ENCODE peak calls at places on chromosome 1, in four cellular contexts. G, W, S and Q are unnamed samples.
A peak's percentile ranks its signal among the peaks of the same experiment; 100 is the strongest.

GRCh38 chr1:224922404-224923164 is 6.9 kb upstream of the DNAH14 start:
- DNase-seq in G (peak; percentile 48), W (no peak), S (peak; percentile 39), Q (no peak)

GRCh38 chr1:20726107-20726911 is 6.2 kb downstream of the SH2D5 start:
- DNase-seq in G (no peak), W (no peak), S (no peak), Q (peak; percentile 4)

GRCh38 chr1:36425791-36426190 is 24.5 kb downstream of the OSCP1 start:
- DNase-seq in G (no peak), W (no peak), S (peak; percentile 25), Q (no peak)

GRCh38 chr1:185636848-185637247 is 97.3 kb upstream of the HMCN1 start:
- DNase-seq in G (no peak), W (no peak), S (no peak), Q (no peak)

GRCh38 chr1:109595540-109595939 is 23.9 kb downstream of the GNAT2 start:
- DNase-seq in G (no peak), W (no peak), S (peak; percentile 55), Q (no peak)

GRCh38 chr1:174841747-174842146 is 158.0 kb upstream of the CACYBP start:
- DNase-seq in G (no peak), W (no peak), S (no peak), Q (no peak)

GRCh38 chr1:66770694-66771093 is 18.4 kb downstream of the DYNLT5 start:
- DNase-seq in G (no peak), W (no peak), S (no peak), Q (no peak)

GRCh38 chr1:2946291-2946690 is 75.0 kb upstream of the ACTRT2 start:
- DNase-seq in G (no peak), W (no peak), S (no peak), Q (no peak)

GRCh38 chr1:116115476-116115875 is 4.3 kb downstream of the MAB21L3 start:
- DNase-seq in G (no peak), W (no peak), S (peak; percentile 75), Q (no peak)